ENCODE peak calls at places on chromosome 14, in five cellular contexts. One of them, this sample, is unnamed.

GRCh38 chr14:95045255-95045701 is 112.1 kb downstream of the DICER1 start:
- DNase-seq in activated naive CD8-positive, alpha-beta T cell treated with anti-CD3 and anti-CD28 coated beads, Interleukin-2, amount 50 U/mL, for 24 hours: no peak
- DNase-seq in nephron progenitor cell: no peak
- DNase-seq in AG04450: no peak
- DNase-seq in midbrain: no peak
- DNase-seq in this sample: no peak

GRCh38 chr14:61498811-61499210 is 177.4 kb downstream of the PRKCH start:
- DNase-seq in activated naive CD8-positive, alpha-beta T cell treated with anti-CD3 and anti-CD28 coated beads, Interleukin-2, amount 50 U/mL, for 24 hours: no peak
- DNase-seq in AG04450: peak
- DNase-seq in nephron progenitor cell: no peak
- DNase-seq in midbrain: no peak
- DNase-seq in this sample: peak

GRCh38 chr14:95043732-95044462 is 113.4 kb downstream of the DICER1 start:
- DNase-seq in AG04450: no peak
- DNase-seq in midbrain: no peak
- DNase-seq in activated naive CD8-positive, alpha-beta T cell treated with anti-CD3 and anti-CD28 coated beads, Interleukin-2, amount 50 U/mL, for 24 hours: no peak
- DNase-seq in nephron progenitor cell: no peak
- DNase-seq in this sample: no peak

GRCh38 chr14:76708028-76708427 is 53.2 kb upstream of the VASH1 start:
- DNase-seq in activated naive CD8-positive, alpha-beta T cell treated with anti-CD3 and anti-CD28 coated beads, Interleukin-2, amount 50 U/mL, for 24 hours: no peak
- DNase-seq in AG04450: no peak
- DNase-seq in midbrain: no peak
- DNase-seq in nephron progenitor cell: no peak
- DNase-seq in this sample: no peak

GRCh38 chr14:90281261-90281660 is 24.9 kb downstream of the PSMC1 start:
- DNase-seq in AG04450: peak
- DNase-seq in midbrain: no peak
- DNase-seq in activated naive CD8-positive, alpha-beta T cell treated with anti-CD3 and anti-CD28 coated beads, Interleukin-2, amount 50 U/mL, for 24 hours: no peak
- DNase-seq in nephron progenitor cell: no peak
- DNase-seq in this sample: peak

GRCh38 chr14:52458721-52459085 is 93.6 kb downstream of the TXNDC16 start:
- DNase-seq in midbrain: no peak
- DNase-seq in AG04450: no peak
- DNase-seq in activated naive CD8-positive, alpha-beta T cell treated with anti-CD3 and anti-CD28 coated beads, Interleukin-2, amount 50 U/mL, for 24 hours: no peak
- DNase-seq in nephron progenitor cell: no peak
- DNase-seq in this sample: no peak

GRCh38 chr14:59998575-59998974 is 78.6 kb downstream of the LRRC9 start:
- DNase-seq in nephron progenitor cell: no peak
- DNase-seq in midbrain: no peak
- DNase-seq in activated naive CD8-positive, alpha-beta T cell treated with anti-CD3 and anti-CD28 coated beads, Interleukin-2, amount 50 U/mL, for 24 hours: no peak
- DNase-seq in AG04450: no peak
- DNase-seq in this sample: no peak

GRCh38 chr14:50559990-50560928 is at the start of gene ATL1:
- DNase-seq in nephron progenitor cell: peak
- DNase-seq in AG04450: peak
- DNase-seq in activated naive CD8-positive, alpha-beta T cell treated with anti-CD3 and anti-CD28 coated beads, Interleukin-2, amount 50 U/mL, for 24 hours: peak
- DNase-seq in midbrain: peak
- DNase-seq in this sample: peak

GRCh38 chr14:38198425-38198824 is 9.3 kb upstream of the SSTR1 start:
- DNase-seq in AG04450: no peak
- DNase-seq in activated naive CD8-positive, alpha-beta T cell treated with anti-CD3 and anti-CD28 coated beads, Interleukin-2, amount 50 U/mL, for 24 hours: no peak
- DNase-seq in midbrain: no peak
- DNase-seq in nephron progenitor cell: no peak
- DNase-seq in this sample: no peak

GRCh38 chr14:102116361-102117180 is 23.1 kb upstream of the WDR20 start:
- DNase-seq in AG04450: no peak
- DNase-seq in midbrain: no peak
- DNase-seq in nephron progenitor cell: no peak
- DNase-seq in activated naive CD8-positive, alpha-beta T cell treated with anti-CD3 and anti-CD28 coated beads, Interleukin-2, amount 50 U/mL, for 24 hours: no peak
- DNase-seq in this sample: no peak

GRCh38 chr14:105201928-105202513 is 20.9 kb upstream of the NUDT14 start:
- DNase-seq in midbrain: no peak
- DNase-seq in AG04450: no peak
- DNase-seq in activated naive CD8-positive, alpha-beta T cell treated with anti-CD3 and anti-CD28 coated beads, Interleukin-2, amount 50 U/mL, for 24 hours: peak
- DNase-seq in nephron progenitor cell: no peak
- DNase-seq in this sample: no peak

GRCh38 chr14:24556756-24557155 is 19.3 kb downstream of the CTSG start:
- DNase-seq in nephron progenitor cell: no peak
- DNase-seq in midbrain: no peak
- DNase-seq in activated naive CD8-positive, alpha-beta T cell treated with anti-CD3 and anti-CD28 coated beads, Interleukin-2, amount 50 U/mL, for 24 hours: no peak
- DNase-seq in AG04450: no peak
- DNase-seq in this sample: no peak

GRCh38 chr14:55099741-55100140 is 29.3 kb upstream of the LGALS3 start:
- DNase-seq in midbrain: no peak
- DNase-seq in nephron progenitor cell: no peak
- DNase-seq in activated naive CD8-positive, alpha-beta T cell treated with anti-CD3 and anti-CD28 coated beads, Interleukin-2, amount 50 U/mL, for 24 hours: no peak
- DNase-seq in AG04450: peak
- DNase-seq in this sample: peak

GRCh38 chr14:70753518-70753953 is 55.8 kb downstream of the MAP3K9 start:
- DNase-seq in midbrain: no peak
- DNase-seq in AG04450: no peak
- DNase-seq in nephron progenitor cell: no peak
- DNase-seq in activated naive CD8-positive, alpha-beta T cell treated with anti-CD3 and anti-CD28 coated beads, Interleukin-2, amount 50 U/mL, for 24 hours: no peak
- DNase-seq in this sample: no peak

GRCh38 chr14:69685716-69686115 is 74.3 kb downstream of the SUSD6 start:
- DNase-seq in nephron progenitor cell: no peak
- DNase-seq in AG04450: no peak
- DNase-seq in midbrain: peak
- DNase-seq in activated naive CD8-positive, alpha-beta T cell treated with anti-CD3 and anti-CD28 coated beads, Interleukin-2, amount 50 U/mL, for 24 hours: no peak
- DNase-seq in this sample: no peak

GRCh38 chr14:98726585-98727405 is 545.2 kb downstream of the BCL11B start:
- DNase-seq in AG04450: no peak
- DNase-seq in nephron progenitor cell: no peak
- DNase-seq in activated naive CD8-positive, alpha-beta T cell treated with anti-CD3 and anti-CD28 coated beads, Interleukin-2, amount 50 U/mL, for 24 hours: no peak
- DNase-seq in midbrain: no peak
- DNase-seq in this sample: no peak

GRCh38 chr14:68627868-68628604 is 164.8 kb downstream of the ZFP36L1 start:
- DNase-seq in activated naive CD8-positive, alpha-beta T cell treated with anti-CD3 and anti-CD28 coated beads, Interleukin-2, amount 50 U/mL, for 24 hours: peak
- DNase-seq in midbrain: peak
- DNase-seq in AG04450: no peak
- DNase-seq in nephron progenitor cell: peak
- DNase-seq in this sample: peak

GRCh38 chr14:26286806-26287205 is 311.0 kb downstream of the NOVA1 start:
- DNase-seq in midbrain: no peak
- DNase-seq in AG04450: no peak
- DNase-seq in activated naive CD8-positive, alpha-beta T cell treated with anti-CD3 and anti-CD28 coated beads, Interleukin-2, amount 50 U/mL, for 24 hours: no peak
- DNase-seq in nephron progenitor cell: no peak
- DNase-seq in this sample: no peak

GRCh38 chr14:64411001-64411400 is 22.8 kb downstream of the MTHFD1 start:
- DNase-seq in AG04450: no peak
- DNase-seq in activated naive CD8-positive, alpha-beta T cell treated with anti-CD3 and anti-CD28 coated beads, Interleukin-2, amount 50 U/mL, for 24 hours: no peak
- DNase-seq in midbrain: no peak
- DNase-seq in nephron progenitor cell: no peak
- DNase-seq in this sample: no peak